ENCODE peak calls at places on chromosomes 4 and X, in ten cellular contexts. B is spleen, Q is Peyer's patch, O is tibial nerve, X is breast epithelium, D is ovary, N is H54, S is A549, H is IMR-90, F is GM12891. P is an unnamed sample.

GRCh38 chr4:85836588-85836987 is 361.6 kb downstream of the ARHGAP24 start:
- DNase-seq in N (no peak), X (no peak), O (no peak), D (no peak), B (no peak), Q (no peak), H (peak), S (no peak), F (no peak), P (no peak)

GRCh38 chr4:137611998-137612700 is 79.9 kb upstream of the PCDH18 start:
- DNase-seq in Q (no peak), N (no peak), D (no peak), H (no peak), O (no peak), F (no peak), S (no peak), B (no peak), X (no peak), P (no peak)

GRCh38 chr4:183107891-183108459 is 8.9 kb downstream of the WWC2 start:
- DNase-seq in H (peak), B (no peak), S (no peak), Q (no peak), X (no peak), O (no peak), D (no peak), F (no peak), N (no peak), P (no peak)

GRCh38 chr4:15738877-15739276 is 36.0 kb downstream of the BST1 start:
- DNase-seq in D (no peak), S (no peak), H (peak), O (no peak), B (no peak), X (no peak), F (no peak), N (no peak), Q (no peak), P (no peak)

GRCh38 chr4:85147481-85148076 is 181.1 kb upstream of the WDFY3 start:
- DNase-seq in F (peak), H (peak), D (peak), S (peak), N (peak), Q (peak), B (peak), O (peak), X (no peak), P (peak)

GRCh38 chrX:31547416-31547815 is 475.6 kb upstream of the FTHL17 start:
- DNase-seq in O (no peak), Q (no peak), H (no peak), X (no peak), F (no peak), S (no peak), B (no peak), D (no peak), N (no peak), P (no peak)

GRCh38 chr4:158578476-158578875 is 56.8 kb downstream of the RXFP1 start:
- DNase-seq in X (no peak), D (no peak), F (no peak), H (peak), Q (no peak), S (peak), O (no peak), N (no peak), B (no peak), P (no peak)

GRCh38 chr4:170853422-170854021 is 763.8 kb upstream of the AADAT start:
- DNase-seq in X (peak), Q (no peak), H (no peak), F (peak), O (peak), D (no peak), B (no peak), S (peak), N (peak), P (no peak)

DNA sequence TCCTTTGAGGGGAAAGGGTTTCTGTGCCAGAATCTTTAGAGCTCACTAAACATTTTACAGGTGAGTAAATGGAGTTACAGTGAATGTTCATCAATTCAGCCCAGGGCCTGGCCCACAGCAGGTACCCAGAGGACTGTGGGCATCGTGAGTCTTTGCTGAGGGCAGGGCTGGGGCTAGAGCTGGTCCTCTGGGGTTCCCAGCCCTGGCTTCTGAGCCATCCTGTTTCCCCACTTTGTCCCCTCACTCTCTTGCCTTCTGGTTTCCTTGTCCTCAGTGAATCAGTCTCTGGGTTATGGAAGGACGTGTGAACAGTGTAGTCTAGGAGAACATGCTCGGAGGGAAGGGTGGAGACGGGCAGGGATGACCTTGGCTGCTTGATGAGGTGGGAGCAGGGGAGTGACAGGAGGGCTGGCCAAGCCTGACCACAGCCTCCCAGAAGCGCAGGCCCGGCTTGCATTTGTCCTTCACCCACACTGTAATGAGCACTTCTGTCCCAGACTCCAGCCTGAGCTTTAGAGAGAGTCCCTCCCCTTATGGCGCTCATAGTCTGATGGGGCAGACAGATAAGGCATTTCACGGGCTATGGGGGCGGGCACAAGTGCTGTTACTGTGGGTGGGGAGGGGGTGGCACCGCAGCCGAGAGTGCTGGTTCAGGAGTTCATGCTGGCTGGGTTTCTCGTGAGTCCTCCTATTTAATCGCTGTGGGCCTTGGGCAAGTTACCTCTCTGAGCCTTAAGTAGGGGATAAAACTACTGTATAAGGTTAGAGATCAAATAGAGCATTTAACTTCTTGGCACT is 17.3 kb downstream of the TBC1D14 start:
- DNase-seq in O (no peak), S (no peak), X (no peak), N (no peak), Q (peak), D (no peak), H (peak), B (no peak), F (no peak), P (no peak)
- TF ChIP-seq POLR2A in O (no peak), S (no peak), X (no peak), N (no peak), Q (peak), D (no peak), H (no peak), B (no peak), F (no peak), P (no peak)

DNA sequence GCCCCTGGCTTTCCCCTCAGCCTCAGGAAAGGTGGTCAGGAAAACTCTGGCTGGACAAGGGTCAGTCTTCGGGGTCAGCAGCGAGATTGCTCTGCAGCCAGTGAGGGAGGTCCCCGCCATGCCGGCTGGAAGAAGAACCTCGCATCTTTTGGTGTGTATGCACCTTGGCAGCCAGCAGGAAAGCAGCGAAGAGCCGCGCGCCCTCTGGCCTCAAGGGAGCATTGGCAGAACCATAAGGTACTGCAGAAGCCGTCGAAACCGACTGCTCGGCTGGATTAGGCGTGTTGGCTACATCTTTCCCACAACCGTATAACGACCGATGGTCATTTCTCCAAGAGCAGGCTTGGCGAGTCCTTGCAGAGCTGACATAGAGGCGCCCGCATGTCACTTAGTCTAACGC is 48.3 kb downstream of the GPR143 start:
- DNase-seq in H (no peak), X (no peak), S (no peak), B (no peak), D (no peak), O (no peak), Q (no peak), F (no peak), N (no peak), P (no peak)
- TF ChIP-seq POLR2A in H (no peak), X (no peak), S (no peak), B (no peak), D (no peak), O (no peak), Q (no peak), F (no peak), N (no peak), P (no peak)

GRCh38 chrX:72272868-72273267 is 4.2 kb downstream of the RPS4X start:
- DNase-seq in B (no peak), H (peak), O (no peak), D (no peak), F (no peak), X (no peak), Q (no peak), S (peak), N (peak), P (no peak)

GRCh38 chrX:72273718-72274117 is 3.3 kb downstream of the RPS4X start:
- DNase-seq in B (no peak), S (no peak), X (no peak), O (no peak), H (no peak), Q (no peak), D (no peak), F (no peak), N (no peak), P (no peak)

GRCh38 chrX:72270316-72270866 is 6.7 kb downstream of the RPS4X start:
- DNase-seq in N (no peak), B (no peak), D (no peak), H (no peak), Q (no peak), O (no peak), F (no peak), X (no peak), S (no peak), P (no peak)

GRCh38 chrX:72271091-72271490 is 6.0 kb downstream of the RPS4X start:
- DNase-seq in D (no peak), Q (no peak), O (no peak), S (no peak), N (no peak), F (no peak), H (no peak), B (no peak), X (no peak), P (no peak)

GRCh38 chrX:72271812-72272211 is 5.2 kb downstream of the RPS4X start:
- DNase-seq in D (no peak), F (no peak), B (no peak), H (no peak), X (no peak), O (no peak), Q (no peak), S (no peak), N (no peak), P (no peak)
- TF ChIP-seq POLR2A in D (no peak), F (no peak), B (no peak), H (no peak), X (no peak), O (no peak), Q (no peak), S (no peak), N (no peak), P (no peak)

DNA sequence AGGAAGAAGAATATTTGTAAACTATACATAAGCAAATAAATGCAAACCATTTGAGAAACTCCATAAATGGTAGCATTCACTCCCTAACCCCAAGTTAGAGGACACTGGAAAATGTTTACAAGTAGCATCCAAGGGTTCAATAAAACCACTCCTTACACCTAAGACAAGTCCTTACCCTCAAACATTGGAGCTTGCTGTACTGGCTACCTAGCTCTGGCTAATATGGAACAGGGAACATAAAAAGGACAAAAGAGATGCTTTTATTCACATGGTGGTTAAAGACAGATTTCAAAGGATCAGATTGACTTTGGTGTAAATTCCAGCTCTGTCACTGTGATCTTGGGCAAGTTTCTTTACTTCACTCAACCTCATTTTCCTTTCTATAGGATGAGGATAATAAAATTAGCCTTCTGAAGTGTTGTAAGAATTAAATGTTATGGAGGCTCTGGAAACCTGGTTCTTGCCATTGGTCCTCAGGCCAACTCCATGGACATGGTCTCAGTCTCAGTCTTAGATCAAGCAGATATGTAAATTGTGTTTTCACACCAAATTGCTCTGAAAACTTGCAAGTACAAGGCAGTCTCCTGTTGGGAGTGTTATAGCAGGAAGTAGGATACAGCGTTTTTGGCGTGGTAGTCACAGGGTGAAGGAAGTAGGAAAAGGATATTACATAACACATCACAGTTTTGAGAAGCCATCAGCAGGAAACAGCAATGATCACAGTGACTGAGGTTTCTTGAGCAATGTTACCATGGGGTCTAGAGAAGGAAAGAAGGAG is 3.3 kb downstream of the CXCL1 start:
- DNase-seq in D (no peak), B (no peak), S (no peak), O (no peak), F (no peak), Q (no peak), X (no peak), H (no peak), N (no peak), P (no peak)
- TF ChIP-seq POLR2A in D (no peak), B (no peak), S (no peak), O (no peak), F (no peak), Q (no peak), X (no peak), H (no peak), N (no peak), P (no peak)

DNA sequence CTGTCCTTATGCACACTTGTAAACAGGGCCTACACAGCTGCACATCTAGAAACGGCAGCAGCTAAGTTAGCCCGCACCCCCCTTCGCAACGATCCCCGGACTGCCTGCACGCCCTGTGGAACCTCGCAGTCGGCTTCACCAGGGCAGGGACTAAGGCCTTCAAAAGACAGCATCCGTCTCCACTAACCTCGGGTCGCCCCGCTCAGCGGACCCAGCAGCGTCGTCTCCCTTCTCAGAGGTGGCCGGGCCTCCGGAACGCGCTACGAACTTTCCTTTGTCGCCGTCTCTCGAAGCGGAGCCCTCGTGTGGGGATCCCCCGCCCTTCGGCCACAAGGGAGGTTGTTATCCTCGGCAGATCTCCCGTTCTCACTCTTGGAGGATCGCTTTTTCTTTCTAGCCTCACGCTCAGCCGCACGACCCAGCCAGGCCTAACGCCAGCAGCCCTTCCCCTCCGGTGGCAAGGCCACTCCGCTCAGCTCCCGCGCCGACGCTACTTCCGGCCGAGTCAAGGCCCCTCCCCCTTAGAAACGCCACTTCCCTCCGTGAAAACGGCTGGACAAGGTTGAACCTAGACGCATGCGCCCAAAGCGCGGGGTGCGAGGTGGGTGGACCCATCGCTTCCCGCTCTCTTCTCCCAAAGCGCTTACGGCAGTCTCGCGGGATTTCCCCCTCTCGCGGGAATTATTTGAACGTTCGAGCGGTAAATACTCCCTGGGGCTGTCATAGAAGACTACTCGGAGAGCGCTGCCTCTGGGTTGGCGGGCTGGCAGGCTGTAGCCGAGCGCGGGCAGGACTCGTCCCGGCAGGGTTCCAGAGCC is at the start of the genes DCAF16 and NCAPG:
- DNase-seq in Q (peak), F (peak), B (peak), H (peak), S (peak), X (peak), N (peak), D (peak), O (peak), P (peak)
- TF ChIP-seq POLR2A in Q (peak), F (peak), B (peak), H (peak), S (peak), X (peak), N (peak), D (peak), O (peak), P (peak)